ENCODE peak calls at places on chromosomes 13 and 19, in ten cellular contexts. U is caudate nucleus; D is foreskin fibroblast; L is AG10803; C is esophagus muscularis mucosa; Q is choroid plexus epithelial cell; Z is SK-N-MC; W is stimulated activated effector memory CD8-positive, alpha-beta T cell treated with anti-CD3 and anti-CD28 coated beads, Interleukin-12 subunit alpha, Interleukin-12 subunit beta, amount 100 ng/mL, for 72 hours; G is T-helper 2 cell; P is HAP-1. E is an unnamed sample.

GRCh38 chr13:35143123-35143522 is 201.1 kb downstream of the NBEA start:
- DNase-seq in G (no peak), Z (no peak), W (no peak), C (no peak), L (peak), U (no peak), P (no peak), D (no peak), Q (peak), E (no peak)

GRCh38 chr13:59304596-59304995 is 859.1 kb downstream of the DIAPH3 start:
- DNase-seq in Z (no peak), D (no peak), C (no peak), P (no peak), G (no peak), Q (no peak), L (no peak), W (no peak), U (no peak), E (no peak)

GRCh38 chr13:27964741-27965323 is 4.3 kb downstream of the CDX2 start:
- DNase-seq in Z (no peak), Q (no peak), G (no peak), L (no peak), U (no peak), W (no peak), P (no peak), D (no peak), C (no peak), E (no peak)

GRCh38 chr19:33438987-33439781 is 65.7 kb downstream of the CEBPG start:
- DNase-seq in W (no peak), D (no peak), Q (no peak), G (no peak), Z (no peak), L (no peak), C (no peak), P (no peak), U (no peak), E (no peak)

GRCh38 chr13:75705395-75705794 is 69.3 kb downstream of the LMO7 start:
- DNase-seq in Q (peak), L (peak), C (no peak), W (no peak), D (peak), U (no peak), Z (no peak), P (no peak), G (no peak), E (no peak)

GRCh38 chr13:57630661-57631606 is 610 bp upstream of the PCDH17 start:
- DNase-seq in G (no peak), Z (no peak), Q (no peak), D (no peak), C (no peak), L (no peak), U (peak), P (peak), W (no peak), E (no peak)

GRCh38 chr13:99800004-99800403 is 171.6 kb downstream of the ZIC5 start:
- DNase-seq in U (no peak), L (no peak), Q (no peak), C (peak), Z (no peak), D (no peak), P (no peak), W (no peak), G (no peak), E (no peak)

GRCh38 chr19:40274585-40275544 is 10.3 kb downstream of the AKT2 start:
- DNase-seq in D (no peak), C (no peak), Z (no peak), L (no peak), P (no peak), W (peak), Q (no peak), U (no peak), G (no peak), E (no peak)

GRCh38 chr19:5293607-5294089 is 47.0 kb downstream of the PTPRS start:
- DNase-seq in G (no peak), U (no peak), P (peak), D (peak), Z (no peak), Q (peak), L (peak), C (no peak), W (no peak), E (peak)

GRCh38 chr19:5891938-5892771 is 11.4 kb downstream of the NDUFA11 start:
- DNase-seq in W (no peak), U (no peak), Z (no peak), Q (peak), G (no peak), D (peak), P (peak), C (no peak), L (peak), E (no peak)

GRCh38 chr13:106112191-106112590 is 423.3 kb downstream of the EFNB2 start:
- DNase-seq in L (no peak), G (no peak), C (no peak), U (no peak), Q (no peak), W (no peak), P (no peak), D (no peak), Z (no peak), E (no peak)

GRCh38 chr13:81745391-81745790 is 1404.5 kb upstream of the SPRY2 start:
- DNase-seq in Q (no peak), W (no peak), P (no peak), G (no peak), Z (no peak), C (no peak), U (no peak), D (no peak), L (no peak), E (no peak)

GRCh38 chr13:22848539-22849052 is 332.2 kb upstream of the SGCG start:
- DNase-seq in P (no peak), D (no peak), L (no peak), C (no peak), G (no peak), Q (no peak), W (no peak), Z (no peak), U (no peak), E (no peak)

GRCh38 chr13:109708014-109708617 is 78.3 kb downstream of the IRS2 start:
- DNase-seq in G (no peak), D (no peak), Q (no peak), U (no peak), Z (no peak), P (no peak), W (no peak), L (no peak), C (no peak), E (no peak)

GRCh38 chr13:76808927-76809326 is 77.3 kb downstream of the KCTD12 start:
- DNase-seq in W (no peak), P (no peak), G (no peak), Q (no peak), U (no peak), Z (no peak), D (no peak), L (no peak), C (no peak), E (no peak)

GRCh38 chr19:3160219-3160618 is 18.4 kb upstream of the S1PR4 start:
- DNase-seq in D (no peak), Q (no peak), G (no peak), U (no peak), L (no peak), C (no peak), Z (no peak), P (no peak), W (no peak), E (no peak)

GRCh38 chr19:42325896-42326771 is 699 bp downstream of the MEGF8 start:
- DNase-seq in Q (no peak), U (no peak), W (no peak), D (no peak), G (no peak), P (peak), C (no peak), Z (no peak), L (no peak), E (no peak)

GRCh38 chr19:7690779-7691258 is 10.2 kb downstream of the TRAPPC5 start:
- DNase-seq in L (no peak), Z (no peak), G (no peak), C (no peak), P (no peak), Q (no peak), D (no peak), U (no peak), W (peak), E (no peak)

GRCh38 chr13:31267126-31267784 is 67.5 kb downstream of the B3GLCT start:
- DNase-seq in W (no peak), Z (no peak), P (no peak), Q (peak), G (no peak), L (no peak), U (no peak), C (no peak), D (no peak), E (no peak)

GRCh38 chr19:10979950-10980349 is 19.1 kb downstream of the SMARCA4 start:
- DNase-seq in Z (no peak), P (no peak), G (no peak), U (no peak), L (no peak), C (no peak), Q (no peak), W (no peak), D (no peak), E (no peak)

GRCh38 chr19:340620-341385 is 3.8 kb downstream of the MIER2 start:
- DNase-seq in C (no peak), Q (no peak), P (no peak), Z (no peak), D (no peak), L (no peak), G (no peak), W (no peak), U (no peak), E (no peak)

GRCh38 chr19:8340341-8341096 is 2.5 kb downstream of the KANK3 start:
- DNase-seq in P (no peak), Z (no peak), L (no peak), U (no peak), Q (no peak), G (no peak), D (no peak), C (peak), W (no peak), E (no peak)

GRCh38 chr19:55379161-55379560 is 2.5 kb downstream of the TMEM190 start:
- DNase-seq in Q (no peak), G (no peak), D (no peak), P (no peak), W (no peak), Z (no peak), U (no peak), L (no peak), C (no peak), E (no peak)

GRCh38 chr13:44267966-44268365 is 105.7 kb upstream of the SERP2 start:
- DNase-seq in L (peak), C (no peak), D (no peak), U (no peak), Q (peak), G (no peak), Z (no peak), W (no peak), P (no peak), E (no peak)

GRCh38 chr13:37657134-37657533 is 58.6 kb upstream of the POSTN start:
- DNase-seq in L (peak), Z (no peak), D (peak), C (no peak), W (no peak), G (no peak), U (no peak), P (no peak), Q (peak), E (no peak)

GRCh38 chr13:98112456-98112855 is 30.4 kb upstream of the FARP1 start:
- DNase-seq in U (no peak), D (no peak), G (no peak), Q (no peak), W (no peak), C (no peak), Z (no peak), L (no peak), P (no peak), E (no peak)

GRCh38 chr19:51480590-51480989 is 2.3 kb downstream of the CEACAM18 start:
- DNase-seq in Z (no peak), L (no peak), C (no peak), U (no peak), W (no peak), P (peak), D (no peak), G (no peak), Q (peak), E (peak)

GRCh38 chr13:57063007-57063406 is 77.7 kb upstream of the PRR20A start:
- DNase-seq in P (peak), L (no peak), U (no peak), D (no peak), G (no peak), C (no peak), Q (no peak), W (no peak), Z (no peak), E (no peak)

GRCh38 chr19:54164369-54165068 is 5.0 kb upstream of the LENG1 start:
- DNase-seq in G (peak), Q (peak), W (peak), P (peak), D (no peak), Z (no peak), L (no peak), U (no peak), C (no peak), E (no peak)

GRCh38 chr13:114059428-114059827 is 73.0 kb downstream of the RASA3 start:
- DNase-seq in C (no peak), Z (no peak), U (no peak), G (no peak), Q (no peak), W (no peak), D (no peak), L (no peak), P (no peak), E (no peak)

GRCh38 chr19:17624314-17624991 is 63.7 kb downstream of the UNC13A start:
- DNase-seq in P (no peak), U (no peak), G (no peak), W (no peak), Z (no peak), L (no peak), C (no peak), D (no peak), Q (no peak), E (no peak)

GRCh38 chr13:41496420-41497234 is 39.3 kb downstream of the RGCC start:
- DNase-seq in W (no peak), Z (no peak), U (no peak), C (peak), P (no peak), G (no peak), L (peak), Q (peak), D (peak), E (no peak)

GRCh38 chr19:53961523-53962345 is 1.0 kb upstream of the CACNG8 start:
- DNase-seq in Z (no peak), U (no peak), L (no peak), G (no peak), Q (peak), W (no peak), C (no peak), D (no peak), P (no peak), E (no peak)

GRCh38 chr19:55247621-55248099 is 11.2 kb downstream of the PPP6R1 start:
- DNase-seq in C (no peak), D (no peak), Z (no peak), G (no peak), L (peak), U (no peak), W (no peak), P (no peak), Q (peak), E (no peak)

GRCh38 chr19:16035601-16036297 is 40.5 kb upstream of the TPM4 start:
- DNase-seq in Q (no peak), U (no peak), G (no peak), D (no peak), W (no peak), Z (no peak), C (no peak), P (no peak), L (no peak), E (no peak)

GRCh38 chr19:50203281-50204080 is at the start of gene MYH14:
- DNase-seq in Z (no peak), W (no peak), C (peak), P (peak), G (no peak), L (peak), Q (no peak), D (peak), U (peak), E (peak)

GRCh38 chr13:71624641-71625040 is 242.4 kb downstream of the DACH1 start:
- DNase-seq in Q (no peak), U (no peak), P (no peak), C (no peak), L (no peak), Z (no peak), G (no peak), W (no peak), D (no peak), E (no peak)

E was measured in NT2/D1.